ENCODE peak calls at places on chromosomes 5 and 9, in five cellular contexts. One of them, this sample, is unnamed.
A peak's percentile ranks its signal among the peaks of the same experiment; 100 is the strongest.

GRCh38 chr5:15703901-15704300 is 203.9 kb downstream of the FBXL7 start:
- DNase-seq in A549: no peak
- DNase-seq in heart left ventricle: no peak
- DNase-seq in prostate gland: no peak
- DNase-seq in breast epithelium: no peak
- DNase-seq in this sample: no peak

GRCh38 chr5:124592891-124593290 is 153.5 kb downstream of the ZNF608 start:
- DNase-seq in A549: no peak
- DNase-seq in breast epithelium: no peak
- DNase-seq in prostate gland: no peak
- DNase-seq in heart left ventricle: no peak
- DNase-seq in this sample: no peak

GRCh38 chr5:137730331-137730730 is 5.6 kb downstream of the KLHL3 start:
- DNase-seq in heart left ventricle: no peak
- DNase-seq in prostate gland: no peak
- DNase-seq in A549: no peak
- DNase-seq in breast epithelium: no peak
- DNase-seq in this sample: no peak

GRCh38 chr9:126114850-126115460 is 211.7 kb upstream of the MVB12B start:
- DNase-seq in heart left ventricle: no peak
- DNase-seq in prostate gland: no peak
- DNase-seq in A549: no peak
- DNase-seq in breast epithelium: no peak
- DNase-seq in this sample: no peak

GRCh38 chr9:37094751-37095150 is 25.6 kb upstream of the ZCCHC7 start:
- DNase-seq in A549: no peak
- DNase-seq in prostate gland: no peak
- DNase-seq in breast epithelium: no peak
- DNase-seq in heart left ventricle: no peak
- DNase-seq in this sample: no peak

GRCh38 chr5:179716286-179716685 is 16.3 kb upstream of the MAML1 start:
- DNase-seq in A549: no peak
- DNase-seq in heart left ventricle: no peak
- DNase-seq in prostate gland: no peak
- DNase-seq in breast epithelium: no peak
- DNase-seq in this sample: no peak

GRCh38 chr5:673837-674629 is 19.1 kb downstream of the TPPP start:
- DNase-seq in breast epithelium: peak; percentile 57
- DNase-seq in A549: no peak
- DNase-seq in heart left ventricle: peak; percentile 71
- DNase-seq in prostate gland: no peak
- DNase-seq in this sample: no peak

GRCh38 chr5:72637058-72637457 is 129.8 kb upstream of the ZNF366 start:
- DNase-seq in breast epithelium: no peak
- DNase-seq in prostate gland: no peak
- DNase-seq in heart left ventricle: no peak
- DNase-seq in A549: no peak
- DNase-seq in this sample: no peak

GRCh38 chr5:133665571-133665970 is 53.2 kb upstream of the FSTL4 start:
- DNase-seq in A549: no peak
- DNase-seq in breast epithelium: no peak
- DNase-seq in heart left ventricle: no peak
- DNase-seq in prostate gland: no peak
- DNase-seq in this sample: no peak

GRCh38 chr5:86880785-86881492 is 263.2 kb downstream of the COX7C start:
- DNase-seq in breast epithelium: no peak
- DNase-seq in prostate gland: peak; percentile 13
- DNase-seq in heart left ventricle: no peak
- DNase-seq in A549: peak; percentile 25
- DNase-seq in this sample: peak; percentile 20

GRCh38 chr5:82628364-82628910 is 350.3 kb upstream of the RPS23 start:
- DNase-seq in A549: no peak
- DNase-seq in prostate gland: no peak
- DNase-seq in breast epithelium: no peak
- DNase-seq in heart left ventricle: no peak
- DNase-seq in this sample: no peak

GRCh38 chr5:95777441-95777840 is 45.1 kb downstream of the GLRX start:
- DNase-seq in A549: no peak
- DNase-seq in breast epithelium: no peak
- DNase-seq in heart left ventricle: no peak
- DNase-seq in prostate gland: no peak
- DNase-seq in this sample: no peak

GRCh38 chr5:68345166-68345565 is 129.6 kb downstream of the PIK3R1 start:
- DNase-seq in A549: no peak
- DNase-seq in prostate gland: no peak
- DNase-seq in heart left ventricle: no peak
- DNase-seq in breast epithelium: no peak
- DNase-seq in this sample: no peak

DNA sequence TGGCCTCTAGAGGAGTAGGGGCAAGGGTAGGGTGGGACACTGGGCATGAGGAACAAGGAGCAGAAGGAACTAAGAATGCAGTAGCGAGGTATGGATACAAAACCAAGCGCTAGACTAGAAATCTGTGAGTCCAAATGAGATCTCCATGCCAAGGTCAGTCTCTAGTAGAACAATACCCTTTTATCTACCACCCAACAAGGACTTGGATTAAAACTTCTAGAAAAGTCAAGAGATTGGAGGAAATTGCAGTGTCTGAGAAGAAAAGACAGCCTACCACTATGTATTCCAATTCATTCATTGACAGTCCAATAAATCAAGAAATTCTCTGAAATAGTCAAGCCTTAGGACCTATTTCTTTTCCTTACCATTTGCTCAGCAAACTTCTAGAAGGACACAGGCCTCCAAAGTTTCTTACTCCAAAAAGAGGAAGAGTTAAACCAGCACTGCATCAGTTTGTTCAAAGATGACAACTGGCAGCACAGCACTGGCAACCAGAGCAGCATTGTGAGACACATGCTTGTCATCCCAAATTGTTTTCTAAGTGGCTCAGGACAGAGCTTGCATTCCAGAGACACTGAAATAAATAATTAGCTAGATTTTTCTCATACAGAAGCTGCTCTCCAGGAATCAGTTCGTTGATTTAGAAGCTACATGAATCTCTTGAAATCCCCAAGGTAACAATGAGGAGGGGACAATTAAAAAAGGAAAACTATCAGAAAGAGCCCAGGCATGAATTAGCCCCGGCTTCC is 22.6 kb downstream of the ABCA1 start:
- DNase-seq in heart left ventricle: no peak
- DNase-seq in A549: no peak
- DNase-seq in prostate gland: no peak
- DNase-seq in breast epithelium: no peak
- DNase-seq in this sample: no peak
- TF ChIP-seq POLR2A in heart left ventricle: no peak
- TF ChIP-seq POLR2A in A549: no peak
- TF ChIP-seq POLR2A in prostate gland: no peak
- TF ChIP-seq POLR2A in breast epithelium: no peak
- TF ChIP-seq POLR2A in this sample: no peak

GRCh38 chr9:135961811-135962695 is 880 bp upstream of the UBAC1 start:
- DNase-seq in breast epithelium: no peak
- DNase-seq in heart left ventricle: no peak
- DNase-seq in A549: no peak
- DNase-seq in prostate gland: no peak
- DNase-seq in this sample: no peak
- TF ChIP-seq POLR2A in breast epithelium: no peak
- TF ChIP-seq POLR2A in heart left ventricle: no peak
- TF ChIP-seq POLR2A in A549: no peak
- TF ChIP-seq POLR2A in prostate gland: no peak
- TF ChIP-seq POLR2A in this sample: no peak

GRCh38 chr5:180988011-180988410 is 635 bp upstream of the BTNL3 start:
- DNase-seq in breast epithelium: no peak
- DNase-seq in A549: no peak
- DNase-seq in prostate gland: no peak
- DNase-seq in heart left ventricle: no peak
- DNase-seq in this sample: no peak

GRCh38 chr5:180990086-180990888 is 1.6 kb downstream of the BTNL3 start:
- DNase-seq in heart left ventricle: no peak
- DNase-seq in A549: no peak
- DNase-seq in breast epithelium: no peak
- DNase-seq in prostate gland: no peak
- DNase-seq in this sample: no peak

GRCh38 chr5:180990889-180991257 is 2.2 kb downstream of the BTNL3 start:
- DNase-seq in breast epithelium: no peak
- DNase-seq in prostate gland: no peak
- DNase-seq in heart left ventricle: no peak
- DNase-seq in A549: no peak
- DNase-seq in this sample: no peak

GRCh38 chr5:180988592-180988991 is at the start of gene BTNL3:
- DNase-seq in heart left ventricle: no peak
- DNase-seq in A549: no peak
- DNase-seq in prostate gland: no peak
- DNase-seq in breast epithelium: no peak
- DNase-seq in this sample: no peak
- TF ChIP-seq POLR2A in heart left ventricle: no peak
- TF ChIP-seq POLR2A in A549: no peak
- TF ChIP-seq POLR2A in prostate gland: no peak
- TF ChIP-seq POLR2A in breast epithelium: no peak
- TF ChIP-seq POLR2A in this sample: no peak

GRCh38 chr5:31967461-31967860 is 206.7 kb downstream of the GOLPH3 start:
- DNase-seq in heart left ventricle: no peak
- DNase-seq in breast epithelium: no peak
- DNase-seq in prostate gland: no peak
- DNase-seq in A549: no peak
- DNase-seq in this sample: no peak
- TF ChIP-seq POLR2A in heart left ventricle: no peak
- TF ChIP-seq POLR2A in breast epithelium: no peak
- TF ChIP-seq POLR2A in prostate gland: no peak
- TF ChIP-seq POLR2A in A549: no peak
- TF ChIP-seq POLR2A in this sample: no peak

DNA sequence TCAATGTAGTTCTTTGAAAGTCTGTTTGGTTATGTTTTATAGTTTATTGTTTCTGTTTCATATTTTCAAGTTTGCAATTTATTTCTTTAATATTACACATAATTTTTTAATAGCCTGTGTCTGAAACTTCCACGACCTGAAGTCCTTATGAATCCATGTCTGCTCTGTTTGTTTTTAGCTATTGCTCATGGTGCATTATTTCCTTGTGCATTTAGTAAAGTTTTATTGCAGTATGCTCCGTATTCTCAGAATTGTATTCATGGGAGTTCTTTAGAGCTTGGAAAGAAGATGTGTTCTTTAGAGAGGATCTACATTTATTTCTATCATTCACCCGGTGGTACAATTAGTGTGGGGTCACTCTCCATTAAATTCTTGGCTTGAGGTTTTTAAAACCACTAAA is 133.2 kb upstream of the NFIB start:
- DNase-seq in A549: no peak
- DNase-seq in prostate gland: no peak
- DNase-seq in breast epithelium: no peak
- DNase-seq in heart left ventricle: no peak
- DNase-seq in this sample: no peak
- TF ChIP-seq POLR2A in A549: no peak
- TF ChIP-seq POLR2A in prostate gland: no peak
- TF ChIP-seq POLR2A in breast epithelium: no peak
- TF ChIP-seq POLR2A in heart left ventricle: no peak
- TF ChIP-seq POLR2A in this sample: no peak

DNA sequence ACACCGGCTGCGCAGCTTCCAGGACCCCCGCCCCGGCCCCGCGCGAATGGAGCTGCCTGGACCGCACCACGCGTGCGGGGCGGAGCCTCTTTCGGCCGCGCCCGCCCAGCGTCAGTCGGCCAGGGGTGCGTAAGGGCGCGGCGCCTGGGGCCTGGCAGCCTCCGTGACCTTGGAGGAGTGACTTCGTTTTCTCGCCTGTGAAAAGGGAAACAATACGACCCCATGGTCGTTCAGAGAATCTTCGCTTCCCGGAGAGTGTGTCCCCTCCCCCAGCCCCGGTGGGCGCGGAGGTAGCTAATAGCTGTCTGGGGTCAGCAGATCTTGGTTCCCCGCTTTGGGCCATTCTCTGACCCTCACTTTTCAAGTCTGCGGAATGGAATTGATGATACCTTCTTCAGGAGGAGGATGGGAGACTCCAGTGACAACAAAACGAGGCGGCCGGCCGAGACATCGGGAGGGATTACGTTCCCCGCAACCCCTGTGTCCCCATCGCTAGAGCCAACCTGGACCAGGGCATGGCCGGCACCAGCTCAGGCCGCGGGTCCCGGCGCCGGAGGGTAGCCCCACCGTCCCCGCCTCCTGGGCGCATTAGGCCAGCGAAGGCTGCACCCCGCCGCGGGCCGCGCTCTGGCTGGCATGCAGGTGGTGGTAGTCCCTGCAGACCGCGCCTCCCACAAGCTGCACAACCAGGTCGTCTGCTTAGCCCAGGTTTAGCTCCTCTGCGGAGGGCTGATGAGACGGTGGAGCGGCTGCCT is 5.5 kb upstream of the CDHR2 start:
- DNase-seq in prostate gland: peak; percentile 55
- DNase-seq in breast epithelium: peak; percentile 69
- DNase-seq in A549: peak; percentile 53
- DNase-seq in heart left ventricle: peak; percentile 81
- DNase-seq in this sample: peak; percentile 79
- TF ChIP-seq POLR2A in prostate gland: peak; percentile 79
- TF ChIP-seq POLR2A in breast epithelium: no peak
- TF ChIP-seq POLR2A in A549: peak; percentile 78
- TF ChIP-seq POLR2A in heart left ventricle: peak; percentile 66
- TF ChIP-seq POLR2A in this sample: peak; percentile 49

GRCh38 chr9:91074866-91075265 is 273.2 kb downstream of the SYK start:
- DNase-seq in breast epithelium: no peak
- DNase-seq in heart left ventricle: no peak
- DNase-seq in prostate gland: no peak
- DNase-seq in A549: no peak
- DNase-seq in this sample: no peak

GRCh38 chr9:91073811-91074771 is 272.5 kb downstream of the SYK start:
- DNase-seq in heart left ventricle: no peak
- DNase-seq in breast epithelium: no peak
- DNase-seq in A549: no peak
- DNase-seq in prostate gland: no peak
- DNase-seq in this sample: no peak

GRCh38 chr9:91075279-91075678 is 273.7 kb downstream of the SYK start:
- DNase-seq in breast epithelium: no peak
- DNase-seq in prostate gland: no peak
- DNase-seq in heart left ventricle: no peak
- DNase-seq in A549: no peak
- DNase-seq in this sample: no peak

GRCh38 chr9:91078041-91078441 is 276.4 kb downstream of the SYK start:
- DNase-seq in prostate gland: no peak
- DNase-seq in A549: no peak
- DNase-seq in heart left ventricle: no peak
- DNase-seq in breast epithelium: no peak
- DNase-seq in this sample: no peak

DNA sequence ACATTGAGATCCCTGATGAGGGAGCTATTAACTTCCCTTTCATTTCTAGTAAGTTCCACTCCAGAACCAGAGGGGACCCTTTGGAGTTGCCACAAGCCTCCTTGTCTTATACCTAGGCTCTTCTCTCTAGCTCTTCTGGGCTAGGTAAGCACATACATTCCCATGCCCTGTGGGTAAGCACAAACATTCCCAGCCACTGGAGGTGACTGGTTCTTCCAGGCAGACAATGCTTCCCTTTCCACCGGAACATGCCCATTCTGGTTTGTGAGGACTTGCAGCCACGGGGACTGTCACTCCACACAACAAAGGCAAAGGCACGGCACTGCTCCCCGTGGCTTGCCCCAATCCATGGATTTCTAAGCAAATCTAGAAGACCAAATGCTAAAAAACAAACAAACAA is 276.0 kb downstream of the SYK start:
- DNase-seq in prostate gland: no peak
- DNase-seq in heart left ventricle: no peak
- DNase-seq in A549: no peak
- DNase-seq in breast epithelium: no peak
- DNase-seq in this sample: no peak
- TF ChIP-seq POLR2A in prostate gland: no peak
- TF ChIP-seq POLR2A in heart left ventricle: no peak
- TF ChIP-seq POLR2A in A549: no peak
- TF ChIP-seq POLR2A in breast epithelium: no peak
- TF ChIP-seq POLR2A in this sample: no peak

GRCh38 chr5:111512406-111513174 is at the start of gene STARD4:
- DNase-seq in heart left ventricle: peak; percentile 96
- DNase-seq in prostate gland: peak; percentile 90
- DNase-seq in breast epithelium: peak; percentile 84
- DNase-seq in A549: peak; percentile 75
- DNase-seq in this sample: peak; percentile 98
- TF ChIP-seq POLR2A in heart left ventricle: peak; percentile 75
- TF ChIP-seq POLR2A in prostate gland: peak; percentile 64
- TF ChIP-seq POLR2A in breast epithelium: no peak
- TF ChIP-seq POLR2A in A549: peak; percentile 57
- TF ChIP-seq POLR2A in this sample: peak; percentile 94